ENCODE peak calls at places on chromosomes 1 and 21, in four cellular contexts. D, P, V and L are unnamed samples.

GRCh38 chr21:39175154-39175553 is 8.1 kb downstream of the PSMG1 start:
- DNase-seq in D (no peak), V (no peak), P (no peak), L (no peak)

GRCh38 chr1:14661220-14661619 is 62.7 kb downstream of the KAZN start:
- DNase-seq in P (no peak), V (no peak), D (no peak), L (no peak)

GRCh38 chr1:37850352-37850955 is 8.9 kb downstream of the MTF1 start:
- DNase-seq in V (no peak), D (no peak), P (no peak), L (peak)

GRCh38 chr1:157110003-157110402 is 10.4 kb upstream of the ETV3L start:
- DNase-seq in D (no peak), V (no peak), P (no peak), L (no peak)

GRCh38 chr1:8600336-8600735 is 217.1 kb downstream of the RERE start:
- DNase-seq in D (no peak), V (no peak), P (no peak), L (no peak)

GRCh38 chr21:42293649-42294272 is 21.4 kb downstream of the TFF3 start:
- DNase-seq in V (no peak), D (no peak), P (no peak), L (no peak)

GRCh38 chr21:26445440-26445839 is 127.6 kb downstream of the CYYR1 start:
- DNase-seq in V (no peak), D (no peak), P (no peak), L (no peak)

GRCh38 chr1:19421365-19421764 is 64.0 kb downstream of the CAPZB start:
- DNase-seq in P (no peak), V (no peak), D (no peak), L (no peak)

GRCh38 chr1:38087676-38088075 is 41.1 kb upstream of the POU3F1 start:
- DNase-seq in V (no peak), D (no peak), P (no peak), L (no peak)

GRCh38 chr1:205348559-205349477 is 7.9 kb downstream of the KLHDC8A start:
- DNase-seq in D (no peak), V (no peak), P (no peak), L (no peak)

GRCh38 chr1:202901555-202901954 is 12.6 kb upstream of the RABIF start:
- DNase-seq in D (no peak), P (no peak), V (no peak), L (no peak)

GRCh38 chr1:92709738-92710137 is 75.2 kb downstream of the EVI5 start:
- DNase-seq in P (no peak), D (peak), V (no peak), L (no peak)

GRCh38 chr1:243471754-243472725 is 216.2 kb downstream of the SDCCAG8 start:
- DNase-seq in D (no peak), P (no peak), V (peak), L (no peak)

GRCh38 chr1:51622455-51622913 is 5.6 kb downstream of the OSBPL9 start:
- DNase-seq in V (no peak), D (peak), P (no peak), L (peak)

GRCh38 chr1:11777653-11778322 is 15.8 kb downstream of the C1orf167 start:
- DNase-seq in V (no peak), D (no peak), P (no peak), L (no peak)

GRCh38 chr21:26148071-26148470 is 22.5 kb downstream of the APP start:
- DNase-seq in V (no peak), P (no peak), D (no peak), L (no peak)

GRCh38 chr1:210792703-210793102 is 341.2 kb downstream of the KCNH1 start:
- DNase-seq in P (no peak), V (no peak), D (peak), L (no peak)

GRCh38 chr1:15757016-15757543 is 1.5 kb upstream of the FBLIM1 start:
- DNase-seq in D (no peak), V (no peak), P (no peak), L (no peak)

GRCh38 chr1:24745711-24746582 is 700 bp downstream of the CLIC4 start:
- DNase-seq in D (peak), P (peak), V (no peak), L (no peak)

GRCh38 chr1:17485280-17485679 is 45.8 kb upstream of the RCC2 start:
- DNase-seq in D (peak), V (no peak), P (no peak), L (no peak)

GRCh38 chr1:200316148-200316803 is 93.6 kb downstream of the ZNF281 start:
- DNase-seq in D (no peak), P (no peak), V (no peak), L (no peak)

GRCh38 chr1:226644541-226645176 is 94.4 kb downstream of the ITPKB start:
- DNase-seq in V (no peak), P (no peak), D (no peak), L (no peak)
- TF ChIP-seq GABPA in V (no peak), P (no peak), D (no peak), L (no peak)

DNA sequence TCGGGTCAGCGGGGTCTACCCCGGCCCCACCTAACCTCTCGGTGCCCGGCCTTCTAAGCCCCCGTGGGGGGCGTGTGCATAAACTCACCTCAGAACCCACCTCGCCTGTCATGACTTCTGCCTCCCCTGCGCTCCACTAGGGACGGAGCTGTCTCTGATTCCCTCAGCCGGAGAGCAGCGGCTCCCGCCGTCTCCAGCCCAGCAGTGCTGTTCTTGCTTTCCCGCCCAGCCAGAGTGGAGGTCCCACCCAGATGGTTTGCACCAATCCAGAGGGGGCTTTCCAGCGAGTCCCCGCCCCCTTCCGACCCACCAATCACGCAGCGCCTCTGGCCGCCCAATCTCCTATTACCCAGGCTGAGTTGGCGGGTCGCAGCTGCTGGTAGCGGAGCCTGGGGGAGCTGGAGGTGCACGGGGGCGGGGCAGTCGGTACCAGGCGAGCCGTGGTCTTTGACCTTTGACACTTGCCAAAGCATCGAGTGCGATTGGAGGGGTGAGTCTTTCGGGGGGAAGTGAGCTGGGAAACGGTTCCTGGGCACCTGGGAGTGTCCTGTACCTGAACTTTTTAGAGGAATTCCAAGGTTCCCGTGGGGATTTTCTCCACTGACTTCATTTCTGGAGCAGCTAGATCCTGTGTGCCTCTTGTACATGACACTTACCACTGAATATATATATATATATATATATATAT is at the start of gene CLSPN:
- DNase-seq in P (peak), D (peak), V (peak), L (peak)
- TF ChIP-seq REST in P (no peak), D (no peak), V (no peak), L (no peak)

GRCh38 chr1:6459850-6460265 is 6.1 kb downstream of the TNFRSF25 start:
- DNase-seq in D (no peak), P (no peak), V (no peak), L (no peak)
- TF ChIP-seq GABPA in D (no peak), P (no peak), V (no peak), L (no peak)

DNA sequence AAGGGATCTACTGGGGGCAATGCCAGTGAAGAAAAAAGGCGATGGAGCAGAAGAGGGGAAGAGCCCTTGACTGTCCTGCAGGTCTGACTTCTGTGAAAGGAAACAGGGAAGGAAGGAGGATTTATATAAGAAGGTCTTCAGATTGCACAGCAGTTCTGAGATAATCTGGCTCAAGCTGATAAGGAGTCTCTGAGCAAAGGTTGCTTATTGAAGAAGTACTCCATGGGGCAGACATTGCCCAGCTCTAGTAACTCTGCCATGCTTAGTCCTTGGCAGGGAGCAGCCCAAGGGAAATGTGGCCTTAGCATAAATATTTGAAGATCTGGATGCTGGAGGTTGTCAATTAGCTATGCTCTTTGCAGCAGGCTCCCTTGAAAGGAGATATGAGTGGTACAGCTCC is 15.9 kb upstream of the TTF2 start:
- DNase-seq in D (peak), P (no peak), V (no peak), L (no peak)
- TF ChIP-seq REST in D (no peak), P (no peak), V (no peak), L (no peak)

DNA sequence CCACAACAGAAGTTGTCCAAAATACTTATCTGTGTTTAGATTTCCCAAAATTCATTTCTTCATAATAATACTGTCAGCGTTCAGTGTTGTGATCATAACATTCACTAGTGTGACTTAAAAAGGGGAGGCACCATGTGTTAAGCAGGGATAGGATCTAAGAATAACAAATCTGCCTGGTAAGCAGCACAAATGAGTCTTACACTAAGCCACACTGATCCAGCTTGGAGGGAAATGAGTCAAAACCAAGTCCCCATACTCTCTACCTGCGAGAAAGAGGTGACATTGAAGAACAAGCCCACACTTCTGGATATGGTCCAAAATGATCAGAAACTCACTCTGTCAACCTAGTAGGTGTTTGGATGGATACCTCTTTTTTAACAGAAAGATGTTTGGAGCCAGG is 145.5 kb downstream of the CRB1 start:
- DNase-seq in V (no peak), D (no peak), P (no peak), L (no peak)
- TF ChIP-seq GABPA in V (no peak), D (no peak), P (no peak), L (no peak)

GRCh38 chr1:2268285-2269056 is 40.4 kb downstream of the SKI start:
- DNase-seq in D (no peak), P (no peak), V (no peak), L (no peak)
- TF ChIP-seq REST in D (no peak), P (no peak), V (no peak), L (no peak)

GRCh38 chr1:32144033-32144432 is 35.4 kb upstream of the TXLNA start:
- DNase-seq in V (no peak), D (no peak), P (no peak), L (no peak)

GRCh38 chr1:32138965-32139364 is 31.1 kb downstream of the KPNA6 start:
- DNase-seq in P (no peak), V (no peak), D (no peak), L (no peak)

GRCh38 chr1:32137111-32137510 is 29.3 kb downstream of the KPNA6 start:
- DNase-seq in D (no peak), V (no peak), P (no peak), L (no peak)

DNA sequence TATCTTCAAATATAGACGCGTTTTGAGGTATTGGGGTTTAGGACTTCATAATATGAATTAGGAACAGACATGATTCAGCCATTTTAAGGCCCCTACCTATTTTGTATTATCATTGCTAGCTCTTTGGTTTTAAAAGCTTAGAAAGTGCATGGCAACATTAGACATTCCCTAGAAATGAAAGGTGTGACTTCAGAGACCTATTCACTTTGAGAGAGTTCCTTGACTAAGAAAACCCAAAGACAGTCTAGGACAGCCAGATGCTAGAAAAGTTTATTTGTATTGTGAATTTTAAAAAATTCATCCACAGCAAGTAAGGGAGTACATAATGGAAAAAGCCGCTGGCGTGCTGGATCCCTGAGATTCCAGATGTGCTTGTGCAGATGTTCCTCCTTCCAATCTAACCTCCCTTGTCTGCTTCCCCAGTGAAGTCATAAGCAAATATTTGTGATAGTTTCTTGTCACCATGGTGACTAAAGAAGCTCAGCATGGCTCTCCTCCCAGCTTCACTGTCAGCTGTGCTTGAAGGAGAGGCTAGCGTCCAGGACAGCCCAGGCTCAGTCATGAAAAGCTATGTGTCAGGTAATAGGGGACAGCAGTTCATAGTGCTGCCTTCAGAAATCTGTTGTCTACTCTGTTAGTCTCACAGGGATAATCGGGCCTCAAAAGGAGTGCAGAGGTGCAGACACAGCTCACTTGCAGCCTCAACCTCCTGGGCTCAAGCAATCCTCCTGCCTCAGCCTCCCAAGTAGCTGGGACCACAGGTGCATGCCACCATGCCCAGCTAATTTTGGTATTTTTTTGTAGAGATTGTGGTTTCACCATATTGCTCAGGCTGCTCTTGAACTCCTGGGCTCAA is 34.8 kb downstream of the KPNA6 start:
- DNase-seq in V (no peak), P (peak), D (peak), L (no peak)
- TF ChIP-seq GABPA in V (no peak), P (no peak), D (no peak), L (no peak)

DNA sequence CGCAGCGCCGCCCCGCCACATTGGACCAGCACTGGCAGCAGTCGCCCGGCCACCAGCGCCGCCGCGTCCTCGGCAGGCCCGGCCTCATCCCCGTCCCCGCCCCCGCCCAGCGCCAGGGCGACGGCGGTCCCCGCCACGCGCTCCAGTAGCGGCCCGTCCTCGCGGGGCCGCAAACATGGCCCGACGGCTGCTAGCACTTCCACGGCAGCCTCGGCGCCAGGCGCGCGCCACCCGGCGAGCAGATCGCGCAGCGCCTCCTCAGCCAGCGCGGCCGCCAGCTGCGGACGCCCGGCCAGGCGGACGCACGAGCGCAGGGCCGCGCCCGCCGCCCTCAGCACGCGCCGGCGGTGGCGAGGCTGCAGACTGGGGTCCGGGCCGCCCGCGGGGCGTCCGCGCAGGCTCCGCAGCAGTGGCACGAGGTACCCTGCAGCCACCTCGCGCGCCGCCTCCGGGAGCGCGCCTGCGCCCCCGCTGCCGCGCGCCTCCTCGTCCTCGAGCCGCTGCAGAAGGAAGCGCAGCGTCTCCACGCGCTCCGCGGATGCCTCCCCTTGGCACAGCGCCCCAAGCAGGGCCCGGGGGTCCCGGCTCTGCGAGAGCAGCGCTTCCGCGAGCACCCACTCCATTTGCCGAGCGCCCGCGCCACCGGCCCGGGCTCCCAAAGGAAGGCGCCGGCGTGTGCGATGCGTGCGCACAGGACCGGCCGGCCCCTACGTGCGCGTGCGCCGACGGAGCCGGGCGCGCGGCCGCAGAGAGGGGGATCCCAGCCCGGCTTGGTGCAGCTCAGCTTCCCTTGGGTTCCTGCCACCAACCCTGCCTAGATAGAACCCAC is at the start of gene TARBP1:
- DNase-seq in V (no peak), P (peak), D (peak), L (peak)
- TF ChIP-seq REST in V (no peak), P (peak), D (peak), L (peak)